ENCODE peak calls at places on chromosomes 1 and 21, in five cellular contexts. C, B, P, Z and V are unnamed samples.

GRCh38 chr1:37305841-37306240 is 168.5 kb upstream of the ZC3H12A start:
- DNase-seq in Z (no peak), C (no peak), B (no peak), P (no peak), V (no peak)

GRCh38 chr1:95126846-95127245 is 9.7 kb downstream of the TLCD4 start:
- DNase-seq in B (no peak), P (no peak), Z (no peak), C (no peak), V (no peak)

GRCh38 chr1:165129568-165130164 is 226.8 kb downstream of the LMX1A start:
- DNase-seq in B (peak; percentile 51), Z (no peak), C (peak; percentile 56), P (peak; percentile 29), V (peak; percentile 45)

GRCh38 chr1:232630047-232630893 is at the start of gene SIPA1L2:
- DNase-seq in P (peak; percentile 92), Z (no peak), B (peak; percentile 66), C (peak; percentile 9), V (peak; percentile 98)

GRCh38 chr1:52631759-52632331 is 1.1 kb upstream of the SHISAL2A start:
- DNase-seq in Z (no peak), B (no peak), P (no peak), C (peak; percentile 30), V (no peak)

GRCh38 chr1:235624751-235625192 is 24.8 kb downstream of the GNG4 start:
- DNase-seq in B (no peak), P (no peak), C (no peak), Z (no peak), V (no peak)

GRCh38 chr1:40318970-40319621 is 2.0 kb upstream of the COL9A2 start:
- DNase-seq in B (no peak), C (peak; percentile 22), Z (no peak), P (no peak), V (no peak)

GRCh38 chr21:33261635-33262034 is 4.5 kb upstream of the IL10RB start:
- DNase-seq in Z (no peak), B (no peak), C (no peak), P (no peak), V (no peak)

GRCh38 chr1:161905269-161905884 is 118.3 kb downstream of the OLFML2B start:
- DNase-seq in P (no peak), C (peak; percentile 53), B (peak; percentile 31), Z (no peak), V (no peak)

GRCh38 chr1:37076168-37076567 is 41.9 kb upstream of the GRIK3 start:
- DNase-seq in B (no peak), Z (no peak), P (no peak), C (no peak), V (no peak)

GRCh38 chr1:156534424-156535060 is 34.0 kb upstream of the MEF2D start:
- DNase-seq in C (no peak), B (no peak), Z (no peak), P (no peak), V (no peak)

GRCh38 chr1:36349839-36350238 is 26.4 kb upstream of the EVA1B start:
- DNase-seq in P (peak; percentile 50), C (no peak), B (no peak), Z (no peak), V (peak; percentile 61)

GRCh38 chr1:84859866-84860265 is 33.1 kb downstream of the LPAR3 start:
- DNase-seq in P (no peak), C (no peak), B (no peak), Z (no peak), V (no peak)

GRCh38 chr1:178644308-178645120 is 80.5 kb upstream of the RALGPS2 start:
- DNase-seq in B (no peak), Z (no peak), P (no peak), C (no peak), V (no peak)

GRCh38 chr1:243393093-243393492 is 137.3 kb downstream of the SDCCAG8 start:
- DNase-seq in B (no peak), P (no peak), C (no peak), Z (no peak), V (no peak)

GRCh38 chr21:32572574-32573420 is 12.5 kb downstream of the TCP10L start:
- DNase-seq in C (peak; percentile 41), B (no peak), P (peak; percentile 66), Z (no peak), V (no peak)

GRCh38 chr1:242828828-242829227 is 304.3 kb upstream of the PLD5 start:
- DNase-seq in B (no peak), C (no peak), Z (no peak), P (no peak), V (no peak)

GRCh38 chr1:3052501-3052900 is 16.5 kb upstream of the PRDM16 start:
- DNase-seq in B (no peak), Z (no peak), P (no peak), C (no peak), V (no peak)

GRCh38 chr1:157968503-157968902 is 24.9 kb upstream of the KIRREL1 start:
- DNase-seq in P (no peak), Z (no peak), B (no peak), C (no peak), V (peak; percentile 25)

GRCh38 chr21:41764558-41765392 is 2.1 kb downstream of the RIPK4 start:
- DNase-seq in P (no peak), C (no peak), B (no peak), Z (no peak), V (no peak)

GRCh38 chr1:176193023-176193422 is 14.1 kb downstream of the COP1 start:
- DNase-seq in Z (no peak), B (no peak), C (no peak), P (no peak), V (no peak)

GRCh38 chr1:38013027-38013588 is 574 bp downstream of the UTP11 start:
- DNase-seq in C (peak; percentile 60), P (no peak), B (no peak), Z (no peak), V (no peak)

GRCh38 chr1:18945401-18945849 is 11.1 kb downstream of the IFFO2 start:
- DNase-seq in B (no peak), Z (no peak), C (no peak), P (no peak), V (no peak)

GRCh38 chr21:16588433-16588860 is 858.7 kb downstream of the USP25 start:
- DNase-seq in B (no peak), Z (no peak), C (no peak), P (peak; percentile 66), V (peak; percentile 45)

GRCh38 chr1:197958861-197959260 is 41.7 kb downstream of the LHX9 start:
- DNase-seq in B (no peak), P (no peak), Z (no peak), C (no peak), V (no peak)

GRCh38 chr1:11964656-11965055 is 15.6 kb upstream of the MFN2 start:
- DNase-seq in B (no peak), P (no peak), C (no peak), Z (no peak), V (no peak)

GRCh38 chr1:35702540-35702939 is 16.1 kb downstream of the C1orf216 start:
- DNase-seq in C (no peak), B (no peak), P (no peak), Z (no peak), V (no peak)

GRCh38 chr1:235876292-235876914 is 9.7 kb upstream of the LYST start:
- DNase-seq in C (no peak), P (no peak), Z (no peak), B (no peak), V (no peak)

GRCh38 chr1:174262747-174263241 is 103.5 kb downstream of the RABGAP1L start:
- DNase-seq in P (peak; percentile 40), B (peak; percentile 15), Z (no peak), C (peak; percentile 49), V (peak; percentile 30)

GRCh38 chr1:164720329-164721036 is 161.5 kb downstream of the PBX1 start:
- DNase-seq in C (peak; percentile 44), P (no peak), Z (no peak), B (no peak), V (no peak)

GRCh38 chr1:156742801-156743200 is 1.9 kb upstream of the MRPL24 start:
- DNase-seq in P (no peak), B (no peak), Z (no peak), C (no peak), V (no peak)

GRCh38 chr1:109906160-109906838 is 4.3 kb upstream of the CSF1 start:
- DNase-seq in C (no peak), P (no peak), B (no peak), Z (no peak), V (no peak)

GRCh38 chr1:22452401-22452963 is 831 bp downstream of the ZBTB40 start:
- DNase-seq in B (no peak), P (no peak), C (no peak), Z (no peak), V (peak; percentile 48)

GRCh38 chr1:203274603-203275381 is 30.5 kb upstream of the BTG2 start:
- DNase-seq in C (no peak), Z (peak; percentile 94), P (peak; percentile 40), B (no peak), V (no peak)

GRCh38 chr1:28370220-28371010 is 875 bp downstream of the PHACTR4 start:
- DNase-seq in Z (no peak), C (peak; percentile 42), P (no peak), B (no peak), V (no peak)

GRCh38 chr1:155261888-155262673 is at the start of gene SCAMP3:
- DNase-seq in P (peak; percentile 97), Z (no peak), B (peak; percentile 97), C (peak; percentile 96), V (peak; percentile 98)
- H3K27ac ChIP-seq in P (peak within 1 kb of the TSS; percentile 88), Z (peak within 1 kb of the TSS; percentile 70), B (peak within 1 kb of the TSS; percentile 68), C (peak within 1 kb of the TSS; percentile 64), V (peak within 1 kb of the TSS; percentile 84)

DNA sequence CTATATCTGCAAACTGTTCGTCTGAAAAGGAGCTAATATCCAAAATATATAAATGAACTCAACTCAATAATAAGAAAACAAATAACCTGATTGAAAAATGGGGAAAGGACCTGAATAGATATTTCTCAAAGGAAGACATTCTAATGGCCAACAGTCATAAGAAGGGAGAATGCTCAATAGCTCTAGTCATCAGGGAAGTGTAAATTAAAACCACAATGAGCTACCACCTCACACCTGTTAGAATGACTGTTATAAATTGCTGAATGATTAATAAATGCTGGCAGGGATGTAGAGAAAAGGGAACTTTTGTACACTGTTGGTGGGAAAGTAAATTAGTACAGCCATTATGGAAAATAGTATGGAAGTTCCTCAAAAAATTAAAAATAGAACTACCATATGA is 21.2 kb upstream of the C1orf115 start:
- DNase-seq in P (no peak), C (no peak), Z (no peak), B (no peak), V (no peak)
- H3K4me1 ChIP-seq in P (no peaks in the 10 kb centered on the region), C (no peaks in the 10 kb centered on the region), Z (no peaks in the 10 kb centered on the region), B (no peaks in the 10 kb centered on the region), V (no peaks in the 10 kb centered on the region)

GRCh38 chr1:228145498-228146425 is 4.0 kb upstream of the GJC2 start:
- DNase-seq in B (no peak), Z (no peak), C (peak; percentile 94), P (no peak), V (no peak)
- TF ChIP-seq POLR2A in B (no peak), Z (no peak), C (no peak), P (no peak), V (no peak)

GRCh38 chr1:93566227-93566626 is 115.4 kb downstream of the BCAR3 start:
- DNase-seq in C (no peak), Z (no peak), B (no peak), P (no peak), V (peak; percentile 78)
- H3K27ac ChIP-seq in C (peak overlapping the region; percentile 81), Z (peak overlapping the region; percentile 65), B (no peak overlapping the region), P (peak overlapping the region; percentile 82), V (peak overlapping the region; percentile 55)

GRCh38 chr1:57591854-57592253 is 168.0 kb upstream of the DAB1 start:
- DNase-seq in Z (no peak), P (no peak), B (no peak), C (no peak), V (no peak)
- H3K4me1 ChIP-seq in Z (no peaks in the 10 kb centered on the region), P (no peaks in the 10 kb centered on the region), B (no peaks in the 10 kb centered on the region), C (no peaks in the 10 kb centered on the region), V (no peaks in the 10 kb centered on the region)